ENCODE peak calls at places on chromosomes 12 and 14, in seven cellular contexts. One of them, this sample, is unnamed.

GRCh38 chr14:20671597-20672283 is 12.6 kb upstream of the RNASE4 start:
- DNase-seq in AG04450: no peak
- DNase-seq in naive thymus-derived CD4-positive, alpha-beta T cell: no peak
- DNase-seq in cardiac muscle cell: no peak
- DNase-seq in body of pancreas: no peak
- DNase-seq in lower leg skin: no peak
- DNase-seq in pancreas: no peak
- DNase-seq in this sample: no peak

GRCh38 chr12:31386364-31386777 is 60.4 kb upstream of the SINHCAF start:
- DNase-seq in AG04450: no peak
- DNase-seq in naive thymus-derived CD4-positive, alpha-beta T cell: no peak
- DNase-seq in cardiac muscle cell: peak
- DNase-seq in body of pancreas: no peak
- DNase-seq in lower leg skin: peak
- DNase-seq in pancreas: no peak
- DNase-seq in this sample: no peak

GRCh38 chr12:52168019-52168717 is 23.6 kb downstream of the KRT80 start:
- DNase-seq in AG04450: no peak
- DNase-seq in naive thymus-derived CD4-positive, alpha-beta T cell: no peak
- DNase-seq in cardiac muscle cell: peak
- DNase-seq in body of pancreas: no peak
- DNase-seq in lower leg skin: no peak
- DNase-seq in pancreas: no peak
- DNase-seq in this sample: no peak

GRCh38 chr12:120972870-120973543 is 5.3 kb upstream of the HNF1A start:
- DNase-seq in AG04450: no peak
- DNase-seq in naive thymus-derived CD4-positive, alpha-beta T cell: no peak
- DNase-seq in cardiac muscle cell: peak
- DNase-seq in body of pancreas: peak
- DNase-seq in lower leg skin: no peak
- DNase-seq in pancreas: no peak
- DNase-seq in this sample: no peak

GRCh38 chr12:27779837-27780611 is at the start of the genes KLHL42 and MANSC4:
- DNase-seq in AG04450: no peak
- DNase-seq in naive thymus-derived CD4-positive, alpha-beta T cell: peak
- DNase-seq in cardiac muscle cell: peak
- DNase-seq in body of pancreas: peak
- DNase-seq in lower leg skin: peak
- DNase-seq in pancreas: peak
- DNase-seq in this sample: peak

GRCh38 chr14:67999693-68000384 is 180.3 kb downstream of the RAD51B start:
- DNase-seq in AG04450: no peak
- DNase-seq in naive thymus-derived CD4-positive, alpha-beta T cell: no peak
- DNase-seq in cardiac muscle cell: no peak
- DNase-seq in body of pancreas: no peak
- DNase-seq in lower leg skin: no peak
- DNase-seq in pancreas: no peak
- DNase-seq in this sample: no peak

GRCh38 chr12:25843976-25844375 is 114.5 kb upstream of the RASSF8 start:
- DNase-seq in AG04450: no peak
- DNase-seq in naive thymus-derived CD4-positive, alpha-beta T cell: no peak
- DNase-seq in cardiac muscle cell: no peak
- DNase-seq in body of pancreas: no peak
- DNase-seq in lower leg skin: no peak
- DNase-seq in pancreas: no peak
- DNase-seq in this sample: no peak

GRCh38 chr12:20142956-20143355 is 225.4 kb upstream of the PDE3A start:
- DNase-seq in AG04450: no peak
- DNase-seq in naive thymus-derived CD4-positive, alpha-beta T cell: no peak
- DNase-seq in cardiac muscle cell: no peak
- DNase-seq in body of pancreas: no peak
- DNase-seq in lower leg skin: no peak
- DNase-seq in pancreas: no peak
- DNase-seq in this sample: no peak

GRCh38 chr12:68560823-68561422 is 49.8 kb upstream of the RAP1B start:
- DNase-seq in AG04450: no peak
- DNase-seq in naive thymus-derived CD4-positive, alpha-beta T cell: no peak
- DNase-seq in cardiac muscle cell: no peak
- DNase-seq in body of pancreas: no peak
- DNase-seq in lower leg skin: no peak
- DNase-seq in pancreas: no peak
- DNase-seq in this sample: no peak

GRCh38 chr12:94873368-94874085 is 130.0 kb downstream of the NDUFA12 start:
- DNase-seq in AG04450: no peak
- DNase-seq in naive thymus-derived CD4-positive, alpha-beta T cell: no peak
- DNase-seq in cardiac muscle cell: peak
- DNase-seq in body of pancreas: no peak
- DNase-seq in lower leg skin: no peak
- DNase-seq in pancreas: peak
- DNase-seq in this sample: peak

GRCh38 chr12:98439471-98440164 is 75.8 kb upstream of the TMPO start:
- DNase-seq in AG04450: no peak
- DNase-seq in naive thymus-derived CD4-positive, alpha-beta T cell: no peak
- DNase-seq in cardiac muscle cell: no peak
- DNase-seq in body of pancreas: peak
- DNase-seq in lower leg skin: no peak
- DNase-seq in pancreas: no peak
- DNase-seq in this sample: no peak

GRCh38 chr14:42214981-42215491 is 608.4 kb downstream of the LRFN5 start:
- DNase-seq in AG04450: peak
- DNase-seq in naive thymus-derived CD4-positive, alpha-beta T cell: no peak
- DNase-seq in cardiac muscle cell: peak
- DNase-seq in body of pancreas: no peak
- DNase-seq in lower leg skin: peak
- DNase-seq in pancreas: no peak
- DNase-seq in this sample: no peak

GRCh38 chr14:100358396-100358795 is 35.3 kb downstream of the SLC25A47 start:
- DNase-seq in AG04450: no peak
- DNase-seq in naive thymus-derived CD4-positive, alpha-beta T cell: no peak
- DNase-seq in cardiac muscle cell: no peak
- DNase-seq in body of pancreas: no peak
- DNase-seq in lower leg skin: no peak
- DNase-seq in pancreas: no peak
- DNase-seq in this sample: no peak

GRCh38 chr12:90854136-90854689 is 100.8 kb downstream of the CCER1 start:
- DNase-seq in AG04450: peak
- DNase-seq in naive thymus-derived CD4-positive, alpha-beta T cell: no peak
- DNase-seq in cardiac muscle cell: peak
- DNase-seq in body of pancreas: peak
- DNase-seq in lower leg skin: no peak
- DNase-seq in pancreas: no peak
- DNase-seq in this sample: no peak

GRCh38 chr14:71995741-71996140 is 63.5 kb downstream of the RGS6 start:
- DNase-seq in AG04450: no peak
- DNase-seq in naive thymus-derived CD4-positive, alpha-beta T cell: no peak
- DNase-seq in cardiac muscle cell: no peak
- DNase-seq in body of pancreas: no peak
- DNase-seq in lower leg skin: no peak
- DNase-seq in pancreas: no peak
- DNase-seq in this sample: no peak

GRCh38 chr12:55698965-55699364 is 8.7 kb downstream of the ITGA7 start:
- DNase-seq in AG04450: no peak
- DNase-seq in naive thymus-derived CD4-positive, alpha-beta T cell: no peak
- DNase-seq in cardiac muscle cell: no peak
- DNase-seq in body of pancreas: no peak
- DNase-seq in lower leg skin: peak
- DNase-seq in pancreas: peak
- DNase-seq in this sample: no peak

GRCh38 chr12:110639336-110640178 is 25.6 kb downstream of the TCTN1 start:
- DNase-seq in AG04450: peak
- DNase-seq in naive thymus-derived CD4-positive, alpha-beta T cell: no peak
- DNase-seq in cardiac muscle cell: no peak
- DNase-seq in body of pancreas: no peak
- DNase-seq in lower leg skin: no peak
- DNase-seq in pancreas: no peak
- DNase-seq in this sample: no peak

GRCh38 chr12:12018454-12018853 is 52.3 kb upstream of the BCL2L14 start:
- DNase-seq in AG04450: no peak
- DNase-seq in naive thymus-derived CD4-positive, alpha-beta T cell: no peak
- DNase-seq in cardiac muscle cell: no peak
- DNase-seq in body of pancreas: no peak
- DNase-seq in lower leg skin: no peak
- DNase-seq in pancreas: no peak
- DNase-seq in this sample: no peak

GRCh38 chr14:64688801-64689200 is 15.4 kb upstream of the PLEKHG3 start:
- DNase-seq in AG04450: no peak
- DNase-seq in naive thymus-derived CD4-positive, alpha-beta T cell: no peak
- DNase-seq in cardiac muscle cell: no peak
- DNase-seq in body of pancreas: peak
- DNase-seq in lower leg skin: peak
- DNase-seq in pancreas: no peak
- DNase-seq in this sample: no peak

GRCh38 chr14:104355949-104356737 is 217.8 kb downstream of the KIF26A start:
- DNase-seq in AG04450: no peak
- DNase-seq in naive thymus-derived CD4-positive, alpha-beta T cell: no peak
- DNase-seq in cardiac muscle cell: no peak
- DNase-seq in body of pancreas: no peak
- DNase-seq in lower leg skin: no peak
- DNase-seq in pancreas: peak
- DNase-seq in this sample: peak

GRCh38 chr14:68458840-68459469 is 333.9 kb downstream of the ZFP36L1 start:
- DNase-seq in AG04450: no peak
- DNase-seq in naive thymus-derived CD4-positive, alpha-beta T cell: no peak
- DNase-seq in cardiac muscle cell: no peak
- DNase-seq in body of pancreas: peak
- DNase-seq in lower leg skin: no peak
- DNase-seq in pancreas: no peak
- DNase-seq in this sample: peak

DNA sequence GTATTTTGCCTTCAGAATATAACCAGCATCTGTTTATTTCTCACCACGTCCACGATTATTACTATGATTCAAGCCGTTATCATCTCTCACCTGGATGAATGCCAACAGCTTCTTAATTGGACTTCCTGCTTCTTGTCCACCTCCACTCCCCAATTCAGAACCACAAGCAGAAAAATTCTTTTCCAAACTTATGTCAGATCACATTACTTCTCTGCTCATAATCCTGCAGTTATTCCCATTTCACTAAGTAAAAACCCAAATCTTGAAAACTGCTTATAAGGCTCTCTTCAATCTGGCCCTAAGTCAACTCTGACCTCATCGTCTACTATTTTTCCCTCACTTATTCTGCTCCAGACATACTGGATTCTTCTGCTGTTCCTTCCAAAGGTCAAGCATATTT is 2.0 kb downstream of the CRY1 start:
- DNase-seq in AG04450: no peak
- DNase-seq in naive thymus-derived CD4-positive, alpha-beta T cell: no peak
- DNase-seq in cardiac muscle cell: no peak
- DNase-seq in body of pancreas: peak
- DNase-seq in lower leg skin: no peak
- DNase-seq in pancreas: no peak
- DNase-seq in this sample: no peak
- H3K4me3 ChIP-seq in AG04450: peak
- H3K4me3 ChIP-seq in naive thymus-derived CD4-positive, alpha-beta T cell: no peak
- H3K4me3 ChIP-seq in cardiac muscle cell: peak
- H3K4me3 ChIP-seq in body of pancreas: no peak
- H3K4me3 ChIP-seq in lower leg skin: no peak
- H3K4me3 ChIP-seq in pancreas: peak
- H3K4me3 ChIP-seq in this sample: peak

GRCh38 chr14:85618978-85619377 is 89.0 kb downstream of the FLRT2 start:
- DNase-seq in AG04450: no peak
- DNase-seq in naive thymus-derived CD4-positive, alpha-beta T cell: no peak
- DNase-seq in cardiac muscle cell: no peak
- DNase-seq in body of pancreas: no peak
- DNase-seq in lower leg skin: no peak
- DNase-seq in pancreas: no peak
- DNase-seq in this sample: no peak

GRCh38 chr14:85620937-85621336 is 91.0 kb downstream of the FLRT2 start:
- DNase-seq in AG04450: no peak
- DNase-seq in naive thymus-derived CD4-positive, alpha-beta T cell: no peak
- DNase-seq in cardiac muscle cell: no peak
- DNase-seq in body of pancreas: no peak
- DNase-seq in lower leg skin: no peak
- DNase-seq in pancreas: no peak
- DNase-seq in this sample: no peak

GRCh38 chr14:85622106-85622505 is 92.2 kb downstream of the FLRT2 start:
- DNase-seq in AG04450: no peak
- DNase-seq in naive thymus-derived CD4-positive, alpha-beta T cell: no peak
- DNase-seq in cardiac muscle cell: no peak
- DNase-seq in body of pancreas: no peak
- DNase-seq in lower leg skin: no peak
- DNase-seq in pancreas: no peak
- DNase-seq in this sample: no peak

GRCh38 chr14:85619866-85620265 is 89.9 kb downstream of the FLRT2 start:
- DNase-seq in AG04450: no peak
- DNase-seq in naive thymus-derived CD4-positive, alpha-beta T cell: no peak
- DNase-seq in cardiac muscle cell: no peak
- DNase-seq in body of pancreas: no peak
- DNase-seq in lower leg skin: no peak
- DNase-seq in pancreas: no peak
- DNase-seq in this sample: no peak

GRCh38 chr14:85617799-85618198 is 87.9 kb downstream of the FLRT2 start:
- DNase-seq in AG04450: no peak
- DNase-seq in naive thymus-derived CD4-positive, alpha-beta T cell: no peak
- DNase-seq in cardiac muscle cell: no peak
- DNase-seq in body of pancreas: no peak
- DNase-seq in lower leg skin: no peak
- DNase-seq in pancreas: no peak
- DNase-seq in this sample: no peak
- H3K4me3 ChIP-seq in AG04450: no peak
- H3K4me3 ChIP-seq in naive thymus-derived CD4-positive, alpha-beta T cell: no peak
- H3K4me3 ChIP-seq in cardiac muscle cell: no peak
- H3K4me3 ChIP-seq in body of pancreas: no peak
- H3K4me3 ChIP-seq in lower leg skin: no peak
- H3K4me3 ChIP-seq in pancreas: no peak
- H3K4me3 ChIP-seq in this sample: no peak

GRCh38 chr14:38250316-38250715 is 5.6 kb downstream of the CLEC14A start:
- DNase-seq in AG04450: no peak
- DNase-seq in naive thymus-derived CD4-positive, alpha-beta T cell: no peak
- DNase-seq in cardiac muscle cell: no peak
- DNase-seq in body of pancreas: no peak
- DNase-seq in lower leg skin: no peak
- DNase-seq in pancreas: no peak
- DNase-seq in this sample: no peak
- H3K4me3 ChIP-seq in AG04450: no peak
- H3K4me3 ChIP-seq in naive thymus-derived CD4-positive, alpha-beta T cell: no peak
- H3K4me3 ChIP-seq in cardiac muscle cell: no peak
- H3K4me3 ChIP-seq in body of pancreas: no peak
- H3K4me3 ChIP-seq in lower leg skin: no peak
- H3K4me3 ChIP-seq in pancreas: no peak
- H3K4me3 ChIP-seq in this sample: no peak

DNA sequence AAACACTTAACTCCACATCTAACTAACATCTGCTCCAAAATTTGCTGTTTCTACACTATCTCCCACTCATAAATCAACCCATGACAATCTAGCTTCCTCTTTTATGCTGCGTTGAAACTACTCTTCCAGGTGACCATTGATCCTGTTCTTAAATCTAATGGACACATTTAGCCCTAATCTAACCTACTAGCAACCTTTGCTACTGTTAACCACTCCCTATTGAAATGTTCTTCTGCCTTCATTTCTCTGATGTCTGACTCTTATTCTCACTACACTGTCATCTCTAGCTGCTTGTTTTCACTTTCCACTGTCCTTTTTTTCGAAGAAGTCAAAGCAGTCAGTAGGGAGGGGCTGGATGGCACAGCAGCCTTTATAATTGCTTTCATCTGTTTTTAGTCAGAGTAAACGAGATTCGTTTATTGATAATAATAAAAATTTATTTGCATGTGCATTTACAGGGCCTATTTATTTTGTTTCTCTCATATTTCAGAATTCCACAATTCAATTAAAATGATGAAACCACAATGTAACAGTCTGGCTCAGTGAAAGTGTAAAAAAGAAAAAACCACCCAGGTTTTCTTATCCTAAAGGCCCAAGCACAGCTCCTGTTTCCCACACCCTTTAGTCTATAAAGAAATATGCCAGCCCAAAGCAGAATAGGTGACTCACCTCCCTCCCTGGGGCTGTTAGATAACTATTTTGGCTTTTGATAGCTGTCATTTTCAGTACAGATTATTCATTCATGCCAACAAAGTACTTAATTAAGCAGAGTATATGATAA is 44.9 kb downstream of the ATP2B1 start:
- DNase-seq in AG04450: no peak
- DNase-seq in naive thymus-derived CD4-positive, alpha-beta T cell: no peak
- DNase-seq in cardiac muscle cell: no peak
- DNase-seq in body of pancreas: no peak
- DNase-seq in lower leg skin: no peak
- DNase-seq in pancreas: no peak
- DNase-seq in this sample: no peak
- H3K4me3 ChIP-seq in AG04450: no peak
- H3K4me3 ChIP-seq in naive thymus-derived CD4-positive, alpha-beta T cell: no peak
- H3K4me3 ChIP-seq in cardiac muscle cell: no peak
- H3K4me3 ChIP-seq in body of pancreas: no peak
- H3K4me3 ChIP-seq in lower leg skin: no peak
- H3K4me3 ChIP-seq in pancreas: no peak
- H3K4me3 ChIP-seq in this sample: no peak

This sample was measured in right lobe of liver.